ENCODE peak calls at places on chromosomes 2 and 18, in eight cellular contexts. T is upper lobe of right lung, Z is A549, A is fibroblast of mammary gland, X is IMR-90, W is heart left ventricle, F is colonic mucosa, I is fibroblast of lung. B is an unnamed sample.

GRCh38 chr2:233416706-233417105 is 62.4 kb downstream of the DGKD start:
- DNase-seq in X (no peak), Z (peak), I (no peak), A (no peak), T (no peak), F (no peak), W (no peak), B (no peak)

GRCh38 chr2:96529376-96530143 is 7.0 kb upstream of the ARID5A start:
- DNase-seq in X (no peak), W (no peak), T (peak), F (no peak), A (no peak), Z (no peak), I (no peak), B (no peak)

GRCh38 chr2:45404807-45405297 is 206.2 kb downstream of the SRBD1 start:
- DNase-seq in A (peak), W (no peak), I (peak), T (no peak), F (no peak), X (no peak), Z (no peak), B (no peak)

GRCh38 chr2:85501244-85501643 is 37.7 kb upstream of the MAT2A start:
- DNase-seq in I (no peak), T (no peak), A (peak), Z (peak), F (no peak), W (no peak), X (no peak), B (no peak)

GRCh38 chr18:9066817-9067306 is 35.6 kb upstream of the NDUFV2 start:
- DNase-seq in F (no peak), Z (no peak), T (no peak), I (no peak), W (no peak), X (no peak), A (no peak), B (no peak)

GRCh38 chr2:221517362-221518121 is 54.6 kb downstream of the EPHA4 start:
- DNase-seq in W (peak), A (peak), T (peak), Z (peak), F (peak), X (peak), I (peak), B (no peak)

GRCh38 chr2:237209046-237209375 is 123.3 kb downstream of the COPS8 start:
- DNase-seq in T (no peak), I (no peak), W (no peak), Z (no peak), A (no peak), X (no peak), F (no peak), B (no peak)

GRCh38 chr18:77105021-77105420 is 27.6 kb downstream of the MBP start:
- DNase-seq in I (no peak), F (no peak), Z (no peak), W (no peak), T (no peak), A (peak), X (no peak), B (no peak)

GRCh38 chr2:38128653-38129052 is 52.7 kb upstream of the CYP1B1 start:
- DNase-seq in W (no peak), A (peak), X (no peak), Z (no peak), T (no peak), F (no peak), I (peak), B (no peak)

GRCh38 chr2:152627010-152627957 is 90.0 kb downstream of the PRPF40A start:
- DNase-seq in W (no peak), F (no peak), A (peak), T (no peak), X (peak), Z (peak), I (peak), B (no peak)

GRCh38 chr2:34012728-34013302 is 413.7 kb upstream of the FAM98A start:
- DNase-seq in A (peak), Z (peak), T (peak), W (peak), I (peak), X (peak), F (peak), B (peak)

GRCh38 chr2:179771791-179772190 is 89.6 kb downstream of the ZNF385B start:
- DNase-seq in F (no peak), X (no peak), I (no peak), W (no peak), A (no peak), T (no peak), Z (no peak), B (no peak)

GRCh38 chr2:103174711-103175110 is 412.9 kb downstream of the TMEM182 start:
- DNase-seq in A (no peak), I (no peak), X (no peak), T (no peak), W (no peak), F (no peak), Z (no peak), B (no peak)

GRCh38 chr2:147294825-147295392 is 549.9 kb upstream of the ACVR2A start:
- DNase-seq in F (no peak), I (no peak), X (no peak), Z (no peak), T (no peak), W (no peak), A (no peak), B (no peak)

GRCh38 chr2:98572211-98572610 is 36.1 kb downstream of the COA5 start:
- DNase-seq in F (no peak), A (no peak), T (no peak), Z (no peak), W (no peak), I (no peak), X (no peak), B (no peak)

GRCh38 chr2:85184990-85185389 is 51.8 kb downstream of the TCF7L1 start:
- DNase-seq in A (no peak), F (no peak), W (no peak), T (no peak), Z (no peak), X (no peak), I (no peak), B (no peak)

GRCh38 chr2:197804758-197805597 is 585 bp downstream of the PLCL1 start:
- DNase-seq in W (peak), A (no peak), F (peak), X (peak), I (peak), Z (no peak), T (peak), B (peak)

GRCh38 chr2:32946314-32947075 is at the start of gene LTBP1:
- DNase-seq in I (peak), W (peak), X (peak), Z (peak), A (peak), F (peak), T (peak), B (peak)

GRCh38 chr2:216414772-216415319 is 2.6 kb downstream of the SMARCAL1 start:
- DNase-seq in Z (no peak), A (peak), F (no peak), X (no peak), W (no peak), I (no peak), T (no peak), B (no peak)

GRCh38 chr18:9333441-9334350 is 877 bp upstream of the TWSG1 start:
- DNase-seq in W (no peak), Z (no peak), X (no peak), F (peak), T (no peak), I (no peak), A (no peak), B (no peak)

GRCh38 chr18:42675810-42676209 is 439.7 kb downstream of the RIT2 start:
- DNase-seq in F (no peak), T (no peak), A (no peak), Z (no peak), I (no peak), X (no peak), W (no peak), B (no peak)

GRCh38 chr2:200360364-200360763 is 53.9 kb downstream of the SPATS2L start:
- DNase-seq in F (no peak), Z (no peak), I (no peak), T (no peak), A (no peak), X (no peak), W (no peak), B (no peak)

GRCh38 chr2:234587341-234588053 is 90.6 kb upstream of the ARL4C start:
- DNase-seq in T (no peak), W (no peak), A (no peak), F (no peak), Z (no peak), X (peak), I (no peak), B (no peak)

GRCh38 chr18:32771169-32771751 is 1.6 kb downstream of the KLHL14 start:
- DNase-seq in T (no peak), I (no peak), A (no peak), W (peak), Z (no peak), X (no peak), F (peak), B (peak)

GRCh38 chr18:31617029-31617717 is 25.5 kb downstream of the TTR start:
- DNase-seq in W (no peak), A (no peak), X (no peak), T (no peak), Z (no peak), I (no peak), F (no peak), B (no peak)

GRCh38 chr2:28621172-28622100 is 125.6 kb downstream of the PLB1 start:
- DNase-seq in W (peak), Z (peak), F (peak), X (peak), I (peak), A (peak), T (peak), B (peak)

GRCh38 chr18:61350578-61350977 is 17.3 kb downstream of the CDH20 start:
- DNase-seq in A (peak), F (no peak), Z (no peak), I (no peak), W (no peak), X (no peak), T (no peak), B (no peak)

GRCh38 chr2:140863713-140864112 is 1267.1 kb downstream of the LRP1B start:
- DNase-seq in Z (peak), T (no peak), I (peak), A (peak), W (no peak), F (no peak), X (peak), B (peak)

GRCh38 chr18:70072678-70073077 is 125.0 kb upstream of the CD226 start:
- DNase-seq in Z (peak), X (peak), F (no peak), W (no peak), T (no peak), I (peak), A (peak), B (peak)

GRCh38 chr18:13371689-13372404 is 153.3 kb downstream of the LDLRAD4 start:
- DNase-seq in A (no peak), I (no peak), X (no peak), T (no peak), W (no peak), F (peak), Z (no peak), B (no peak)

GRCh38 chr2:172845008-172845670 is 109.5 kb downstream of the RAPGEF4 start:
- DNase-seq in T (no peak), X (no peak), I (no peak), W (no peak), A (no peak), F (no peak), Z (no peak), B (no peak)

GRCh38 chr2:172848549-172848948 is 112.9 kb downstream of the RAPGEF4 start:
- DNase-seq in Z (no peak), T (no peak), F (no peak), W (no peak), X (no peak), I (no peak), A (no peak), B (no peak)

GRCh38 chr2:172847188-172847587 is 111.5 kb downstream of the RAPGEF4 start:
- DNase-seq in I (no peak), Z (no peak), A (no peak), W (no peak), F (no peak), X (no peak), T (no peak), B (no peak)

GRCh38 chr2:172844021-172844420 is 108.4 kb downstream of the RAPGEF4 start:
- DNase-seq in F (no peak), Z (no peak), W (no peak), X (no peak), I (no peak), T (no peak), A (no peak), B (no peak)

DNA sequence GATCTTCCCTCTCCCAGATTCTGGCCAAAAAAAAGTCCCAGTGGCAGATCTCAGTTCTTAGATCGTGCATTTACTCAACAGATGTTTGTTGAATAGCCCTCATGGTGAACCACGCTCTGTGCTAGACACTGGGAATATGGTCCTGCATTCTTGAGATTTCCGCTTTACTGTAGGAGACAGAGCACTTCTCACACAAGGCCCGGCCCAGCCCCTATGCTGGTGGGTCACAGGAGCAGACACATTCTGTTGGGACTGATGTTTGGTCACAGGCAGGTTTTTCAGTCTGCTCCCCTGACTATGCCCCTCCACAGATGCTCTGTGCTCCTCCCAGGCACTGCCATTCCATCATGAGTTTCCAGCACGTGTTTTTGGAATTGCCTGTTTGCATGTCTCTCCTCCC is 110.9 kb downstream of the RAPGEF4 start:
- DNase-seq in F (no peak), I (no peak), W (no peak), T (no peak), Z (no peak), A (no peak), X (no peak), B (no peak)
- TF ChIP-seq CTCF in F (no peak), I (no peak), W (no peak), T (no peak), Z (no peak), A (no peak), X (no peak), B (no peak)

DNA sequence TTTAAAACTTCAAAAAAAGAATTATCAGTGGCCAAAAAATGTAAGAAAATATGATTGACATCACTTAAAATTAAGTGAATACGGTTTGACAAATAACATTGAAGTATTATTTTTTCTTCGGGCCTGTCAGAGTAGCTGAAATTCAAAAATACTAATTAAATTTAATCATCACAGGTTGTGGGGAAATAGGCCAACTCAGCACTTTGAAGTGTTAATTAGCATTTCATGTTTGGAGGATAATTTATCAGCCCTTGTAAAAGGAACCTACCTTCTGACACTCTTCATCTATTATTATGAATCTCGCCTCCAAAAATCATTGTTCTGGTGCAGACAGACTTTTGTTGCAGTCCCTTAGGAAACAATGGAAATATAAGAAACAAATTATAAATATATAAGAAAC is 17.6 kb upstream of the OR6B3 start:
- DNase-seq in F (no peak), X (no peak), T (no peak), Z (no peak), W (no peak), I (no peak), A (no peak), B (no peak)
- TF ChIP-seq CTCF in F (no peak), X (no peak), T (no peak), Z (no peak), W (no peak), I (no peak), A (no peak), B (no peak)

GRCh38 chr2:44244135-44244871 is 31.0 kb upstream of the SLC3A1 start:
- DNase-seq in I (peak), A (peak), F (peak), X (peak), Z (peak), W (peak), T (no peak), B (peak)
- TF ChIP-seq CTCF in I (peak), A (peak), F (no peak), X (peak), Z (peak), W (peak), T (peak), B (peak)

GRCh38 chr2:60316381-60317028 is 236.9 kb downstream of the BCL11A start:
- DNase-seq in W (no peak), X (no peak), A (no peak), F (no peak), T (no peak), Z (no peak), I (no peak), B (peak)

GRCh38 chr2:60312618-60313017 is 240.8 kb downstream of the BCL11A start:
- DNase-seq in A (no peak), X (no peak), T (no peak), F (no peak), Z (no peak), W (no peak), I (no peak), B (no peak)

GRCh38 chr2:60311524-60311923 is 241.9 kb downstream of the BCL11A start:
- DNase-seq in X (no peak), A (no peak), F (no peak), Z (no peak), W (no peak), I (no peak), T (no peak), B (no peak)

GRCh38 chr2:60317029-60317386 is 236.4 kb downstream of the BCL11A start:
- DNase-seq in I (no peak), T (no peak), Z (no peak), W (no peak), X (no peak), A (no peak), F (no peak), B (no peak)

DNA sequence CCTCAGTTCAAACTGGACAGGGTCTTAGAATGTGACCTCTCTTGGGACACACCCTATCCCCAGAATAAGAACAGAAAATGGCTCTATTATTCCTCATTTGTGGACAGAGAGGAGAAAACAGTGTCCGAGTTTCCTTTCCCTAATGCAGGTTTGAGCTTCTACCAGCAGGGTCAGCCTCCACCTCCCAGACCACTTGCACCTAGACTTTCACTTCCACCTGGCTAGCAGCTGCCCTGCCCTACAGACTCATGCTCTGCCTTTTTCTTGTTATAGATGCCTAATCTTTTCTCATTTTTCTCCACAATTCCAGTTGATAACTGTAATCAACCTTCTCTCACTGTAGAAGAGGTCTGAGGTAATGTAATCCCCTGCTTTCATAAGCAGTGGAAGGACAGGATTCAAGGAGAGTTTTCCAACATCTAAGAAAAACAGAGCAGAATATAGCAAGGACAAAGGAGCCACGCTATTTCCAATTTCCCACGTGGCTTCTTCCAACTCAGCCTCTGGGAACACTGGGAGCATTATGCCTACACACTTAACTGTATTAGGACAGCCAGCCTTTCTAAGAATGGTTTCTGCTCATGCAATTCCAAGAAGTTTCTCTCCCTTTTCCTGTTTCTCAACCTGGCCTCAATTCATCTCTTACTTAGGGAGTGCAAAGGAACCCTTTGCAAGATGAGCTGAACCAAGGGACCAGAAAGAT is 239.8 kb downstream of the BCL11A start:
- DNase-seq in I (no peak), T (no peak), F (no peak), Z (no peak), A (no peak), W (no peak), X (no peak), B (no peak)
- TF ChIP-seq CTCF in I (no peak), T (no peak), F (no peak), Z (no peak), A (no peak), W (no peak), X (no peak), B (no peak)

GRCh38 chr2:119820275-119820674 is 60.6 kb downstream of the PTPN4 start:
- DNase-seq in A (peak), Z (peak), T (no peak), W (no peak), X (peak), F (no peak), I (peak), B (peak)
- TF ChIP-seq CTCF in A (no peak), Z (no peak), T (no peak), W (no peak), X (no peak), F (no peak), I (no peak), B (no peak)

DNA sequence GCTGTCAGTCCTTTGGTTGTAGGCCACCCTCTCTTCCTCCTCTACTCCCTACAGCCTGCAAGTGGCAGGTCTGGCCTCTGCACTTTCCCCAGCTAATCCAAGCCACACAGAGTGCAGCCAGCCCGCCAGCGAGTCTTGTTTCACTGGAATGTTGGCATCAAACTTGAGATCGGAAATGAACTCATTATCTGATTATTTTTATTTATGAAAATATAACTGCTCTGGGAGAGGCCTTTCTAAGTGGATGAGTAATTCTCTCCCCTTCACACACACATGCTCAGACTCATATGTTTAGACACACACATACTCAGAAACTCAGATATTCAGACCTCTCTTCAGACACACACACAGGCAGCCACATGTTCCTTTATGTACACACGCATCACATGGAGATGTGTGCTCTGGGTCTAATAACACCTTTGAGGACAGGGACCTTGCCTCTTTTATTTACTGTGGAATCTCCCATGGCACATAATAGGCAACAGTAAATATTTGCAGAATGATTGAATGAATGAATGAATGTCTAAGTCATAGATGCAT is 151.3 kb downstream of the ZFP36L2 start:
- DNase-seq in X (peak), W (peak), A (peak), Z (peak), T (no peak), I (peak), F (peak), B (peak)
- TF ChIP-seq CTCF in X (peak), W (peak), A (peak), Z (no peak), T (no peak), I (peak), F (no peak), B (no peak)

GRCh38 chr2:176104338-176105077 is 2.6 kb upstream of the HOXD11 start:
- DNase-seq in T (no peak), W (no peak), Z (peak), A (peak), X (no peak), F (no peak), I (no peak), B (no peak)
- TF ChIP-seq CTCF in T (no peak), W (no peak), Z (no peak), A (no peak), X (no peak), F (no peak), I (no peak), B (no peak)

GRCh38 chr2:75729861-75730260 is 19.1 kb upstream of the GCFC2 start:
- DNase-seq in T (no peak), I (peak), A (no peak), F (no peak), X (no peak), Z (peak), W (no peak), B (peak)
- TF ChIP-seq CTCF in T (peak), I (peak), A (peak), F (no peak), X (peak), Z (peak), W (no peak), B (peak)

GRCh38 chr2:10787176-10787968 is 25.2 kb downstream of the PDIA6 start:
- DNase-seq in F (peak), I (peak), W (peak), X (no peak), Z (peak), A (peak), T (no peak), B (no peak)
- TF ChIP-seq CTCF in F (no peak), I (peak), W (no peak), X (no peak), Z (peak), A (peak), T (peak), B (peak)